ENCODE peak calls at places on chromosome 4, in four cellular contexts. One of them, this sample, is unnamed.

GRCh38 chr4:71147261-71147660 is 153.8 kb downstream of the DCK start:
- DNase-seq in K562: no peak
- DNase-seq in GM12878: no peak
- DNase-seq in HepG2: no peak
- DNase-seq in this sample: no peak

GRCh38 chr4:54165438-54165837 is 63.7 kb upstream of the PDGFRA start:
- DNase-seq in K562: no peak
- DNase-seq in GM12878: no peak
- DNase-seq in HepG2: peak
- DNase-seq in this sample: no peak

GRCh38 chr4:26885912-26886274 is 25.3 kb downstream of the STIM2 start:
- DNase-seq in K562: no peak
- DNase-seq in GM12878: peak
- DNase-seq in HepG2: no peak
- DNase-seq in this sample: no peak

GRCh38 chr4:95377511-95377910 is 171.3 kb downstream of the UNC5C start:
- DNase-seq in K562: no peak
- DNase-seq in GM12878: no peak
- DNase-seq in HepG2: no peak
- DNase-seq in this sample: no peak

GRCh38 chr4:6772223-6772928 is 10.2 kb upstream of the KIAA0232 start:
- DNase-seq in K562: no peak
- DNase-seq in GM12878: no peak
- DNase-seq in HepG2: no peak
- DNase-seq in this sample: no peak

GRCh38 chr4:185817403-185817818 is 5.4 kb upstream of the SORBS2 start:
- DNase-seq in K562: no peak
- DNase-seq in GM12878: no peak
- DNase-seq in HepG2: peak
- DNase-seq in this sample: no peak

GRCh38 chr4:33802578-33802977 is 2441.7 kb downstream of the ARAP2 start:
- DNase-seq in K562: no peak
- DNase-seq in GM12878: no peak
- DNase-seq in HepG2: no peak
- DNase-seq in this sample: no peak

GRCh38 chr4:140944539-140944938 is 188.4 kb upstream of the TBC1D9 start:
- DNase-seq in K562: no peak
- DNase-seq in GM12878: no peak
- DNase-seq in HepG2: no peak
- DNase-seq in this sample: no peak

GRCh38 chr4:176229645-176230044 is 34.3 kb upstream of the SPATA4 start:
- DNase-seq in K562: no peak
- DNase-seq in GM12878: no peak
- DNase-seq in HepG2: no peak
- DNase-seq in this sample: no peak

GRCh38 chr4:5460106-5460801 is 248.1 kb downstream of the EVC2 start:
- DNase-seq in K562: peak
- DNase-seq in GM12878: no peak
- DNase-seq in HepG2: peak
- DNase-seq in this sample: peak

GRCh38 chr4:74638689-74639088 is 155.6 kb downstream of the BTC start:
- DNase-seq in K562: no peak
- DNase-seq in GM12878: no peak
- DNase-seq in HepG2: no peak
- DNase-seq in this sample: no peak

GRCh38 chr4:83335691-83336090 is 1.0 kb upstream of the HPSE start:
- DNase-seq in K562: no peak
- DNase-seq in GM12878: no peak
- DNase-seq in HepG2: no peak
- DNase-seq in this sample: no peak

GRCh38 chr4:73653695-73654106 is 33.5 kb upstream of the RASSF6 start:
- DNase-seq in K562: peak
- DNase-seq in GM12878: peak
- DNase-seq in HepG2: peak
- DNase-seq in this sample: no peak

GRCh38 chr4:161143375-161143774 is 1020.4 kb downstream of the FSTL5 start:
- DNase-seq in K562: no peak
- DNase-seq in GM12878: no peak
- DNase-seq in HepG2: no peak
- DNase-seq in this sample: no peak

GRCh38 chr4:25861951-25862410 is 807 bp downstream of the SEL1L3 start:
- DNase-seq in K562: no peak
- DNase-seq in GM12878: no peak
- DNase-seq in HepG2: no peak
- DNase-seq in this sample: peak

GRCh38 chr4:5611656-5612187 is 96.6 kb downstream of the EVC2 start:
- DNase-seq in K562: no peak
- DNase-seq in GM12878: no peak
- DNase-seq in HepG2: no peak
- DNase-seq in this sample: no peak

GRCh38 chr4:69714086-69714485 is 46.3 kb downstream of the SULT1B1 start:
- DNase-seq in K562: no peak
- DNase-seq in GM12878: no peak
- DNase-seq in HepG2: no peak
- DNase-seq in this sample: no peak

GRCh38 chr4:53461244-53461643 is 83.8 kb downstream of the FIP1L1 start:
- DNase-seq in K562: no peak
- DNase-seq in GM12878: no peak
- DNase-seq in HepG2: no peak
- DNase-seq in this sample: no peak

GRCh38 chr4:53477038-53477565 is 99.7 kb downstream of the FIP1L1 start:
- DNase-seq in K562: no peak
- DNase-seq in GM12878: no peak
- DNase-seq in HepG2: peak
- DNase-seq in this sample: no peak

GRCh38 chr4:156408749-156409148 is 455.1 kb upstream of the CTSO start:
- DNase-seq in K562: no peak
- DNase-seq in GM12878: no peak
- DNase-seq in HepG2: no peak
- DNase-seq in this sample: no peak

GRCh38 chr4:53962516-53963225 is 101.7 kb downstream of the CHIC2 start:
- DNase-seq in K562: no peak
- DNase-seq in GM12878: no peak
- DNase-seq in HepG2: no peak
- DNase-seq in this sample: no peak

GRCh38 chr4:137755033-137755471 is 222.8 kb upstream of the PCDH18 start:
- DNase-seq in K562: no peak
- DNase-seq in GM12878: no peak
- DNase-seq in HepG2: no peak
- DNase-seq in this sample: no peak

GRCh38 chr4:173651651-173652282 is 121.7 kb upstream of the HAND2 start:
- DNase-seq in K562: no peak
- DNase-seq in GM12878: no peak
- DNase-seq in HepG2: no peak
- DNase-seq in this sample: no peak

GRCh38 chr4:173642509-173642908 is 112.5 kb upstream of the HAND2 start:
- DNase-seq in K562: no peak
- DNase-seq in GM12878: no peak
- DNase-seq in HepG2: no peak
- DNase-seq in this sample: no peak

GRCh38 chr4:173652283-173652931 is 122.4 kb upstream of the HAND2 start:
- DNase-seq in K562: no peak
- DNase-seq in GM12878: no peak
- DNase-seq in HepG2: no peak
- DNase-seq in this sample: no peak

GRCh38 chr4:173647902-173648301 is 117.9 kb upstream of the HAND2 start:
- DNase-seq in K562: no peak
- DNase-seq in GM12878: no peak
- DNase-seq in HepG2: no peak
- DNase-seq in this sample: no peak
- TF ChIP-seq CREM in K562: no peak
- TF ChIP-seq CREM in GM12878: no peak
- TF ChIP-seq CREM in HepG2: no peak
- TF ChIP-seq CREM in this sample: no peak

DNA sequence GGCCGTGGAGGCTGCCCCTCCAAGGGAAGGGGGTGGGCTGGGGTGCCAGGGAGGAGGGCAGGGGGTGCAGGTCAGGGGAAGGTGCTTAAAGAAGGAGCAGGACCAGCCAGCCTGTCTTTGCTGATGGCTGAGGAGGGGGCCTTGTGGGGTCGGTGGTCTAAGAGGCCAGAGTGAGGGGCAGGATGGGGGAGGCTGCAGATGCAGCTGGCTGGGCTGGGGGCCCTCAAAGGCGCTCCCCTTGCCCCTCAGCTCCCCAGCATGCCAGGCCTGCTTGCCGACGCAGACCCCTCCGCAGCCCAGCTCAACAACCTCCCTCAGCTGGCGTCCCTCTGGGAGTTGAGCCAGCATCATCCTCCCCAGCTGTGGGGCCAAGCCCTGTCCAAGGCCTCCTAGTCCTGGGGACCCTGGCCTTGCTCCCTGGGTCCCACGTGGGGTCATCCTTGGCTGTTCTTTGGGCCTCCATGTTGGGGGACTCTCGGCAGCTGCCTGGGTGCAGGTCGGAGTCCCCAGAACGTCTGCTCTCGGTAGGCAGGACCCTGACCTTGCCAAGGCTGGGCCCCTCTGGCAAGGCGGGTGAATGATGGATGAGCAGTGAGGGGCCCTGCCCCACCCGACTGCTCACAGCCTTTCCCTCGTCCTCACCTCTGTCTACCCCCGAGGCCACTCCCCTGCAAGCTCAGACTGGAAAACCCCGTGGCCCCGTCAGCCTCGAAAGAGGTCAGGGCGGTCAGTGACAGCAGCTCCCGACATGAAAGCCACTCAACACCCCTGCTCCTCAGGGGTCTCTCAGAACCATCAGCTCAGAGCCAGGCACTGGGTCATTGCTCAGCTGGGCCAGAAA is 119.4 kb downstream of the FAM53A start:
- DNase-seq in K562: no peak
- DNase-seq in GM12878: no peak
- DNase-seq in HepG2: no peak
- DNase-seq in this sample: no peak
- TF ChIP-seq CREM in K562: no peak
- TF ChIP-seq CREM in GM12878: no peak
- TF ChIP-seq CREM in HepG2: no peak
- TF ChIP-seq CREM in this sample: no peak

GRCh38 chr4:100009490-100009889 is 59.4 kb upstream of the H2AZ1 start:
- DNase-seq in K562: no peak
- DNase-seq in GM12878: no peak
- DNase-seq in HepG2: no peak
- DNase-seq in this sample: no peak

GRCh38 chr4:100008048-100008447 is 58.0 kb upstream of the H2AZ1 start:
- DNase-seq in K562: no peak
- DNase-seq in GM12878: no peak
- DNase-seq in HepG2: no peak
- DNase-seq in this sample: no peak
- TF ChIP-seq CREM in K562: no peak
- TF ChIP-seq CREM in GM12878: no peak
- TF ChIP-seq CREM in HepG2: no peak
- TF ChIP-seq CREM in this sample: no peak

GRCh38 chr4:143653031-143653430 is 47.4 kb downstream of the FREM3 start:
- DNase-seq in K562: no peak
- DNase-seq in GM12878: no peak
- DNase-seq in HepG2: no peak
- DNase-seq in this sample: no peak
- TF ChIP-seq CREM in K562: no peak
- TF ChIP-seq CREM in GM12878: no peak
- TF ChIP-seq CREM in HepG2: no peak
- TF ChIP-seq CREM in this sample: no peak

GRCh38 chr4:63302078-63302477 is 1107.2 kb downstream of the TECRL start:
- DNase-seq in K562: no peak
- DNase-seq in GM12878: no peak
- DNase-seq in HepG2: no peak
- DNase-seq in this sample: no peak

GRCh38 chr4:63296773-63297172 is 1112.5 kb downstream of the TECRL start:
- DNase-seq in K562: no peak
- DNase-seq in GM12878: no peak
- DNase-seq in HepG2: peak
- DNase-seq in this sample: peak
- TF ChIP-seq CREM in K562: no peak
- TF ChIP-seq CREM in GM12878: no peak
- TF ChIP-seq CREM in HepG2: no peak
- TF ChIP-seq CREM in this sample: no peak

DNA sequence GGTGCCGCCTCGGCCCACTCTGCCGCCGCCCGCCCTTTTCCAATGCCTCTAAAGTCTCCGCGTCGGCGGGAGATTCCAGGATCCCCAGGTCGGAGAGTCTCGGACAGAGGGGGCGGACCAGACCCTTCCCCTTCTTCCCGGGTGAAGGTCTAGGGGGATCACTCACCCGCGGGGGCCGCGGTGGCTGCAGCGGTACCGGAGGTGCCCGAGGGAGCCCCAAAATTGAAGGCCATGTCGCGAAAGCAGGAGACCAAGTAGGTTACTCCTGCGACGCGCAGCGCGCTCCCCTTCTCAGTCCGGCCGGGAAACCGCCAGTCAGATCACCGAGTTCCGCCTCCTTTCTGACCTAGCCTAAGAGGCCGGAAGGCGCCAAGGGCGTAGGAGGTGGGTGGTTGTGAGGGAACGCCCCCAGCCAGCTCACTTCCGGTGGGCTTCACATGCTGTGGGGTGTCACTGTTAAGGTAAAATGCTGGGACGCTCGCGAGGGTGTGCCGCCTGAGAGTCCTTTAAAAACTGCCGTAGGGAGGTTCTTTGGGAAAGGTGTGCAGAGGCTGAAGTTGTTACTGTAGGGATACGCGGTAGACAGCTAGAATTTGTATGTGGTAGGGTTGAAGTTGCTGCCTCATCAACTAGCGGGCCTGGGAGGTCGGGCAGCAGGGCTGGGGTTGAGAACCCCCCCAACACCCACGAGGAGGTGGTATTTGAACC is at the start of gene NUP54:
- DNase-seq in K562: peak
- DNase-seq in GM12878: peak
- DNase-seq in HepG2: peak
- DNase-seq in this sample: peak
- TF ChIP-seq CREM in K562: peak
- TF ChIP-seq CREM in GM12878: peak
- TF ChIP-seq CREM in HepG2: no peak
- TF ChIP-seq CREM in this sample: peak

DNA sequence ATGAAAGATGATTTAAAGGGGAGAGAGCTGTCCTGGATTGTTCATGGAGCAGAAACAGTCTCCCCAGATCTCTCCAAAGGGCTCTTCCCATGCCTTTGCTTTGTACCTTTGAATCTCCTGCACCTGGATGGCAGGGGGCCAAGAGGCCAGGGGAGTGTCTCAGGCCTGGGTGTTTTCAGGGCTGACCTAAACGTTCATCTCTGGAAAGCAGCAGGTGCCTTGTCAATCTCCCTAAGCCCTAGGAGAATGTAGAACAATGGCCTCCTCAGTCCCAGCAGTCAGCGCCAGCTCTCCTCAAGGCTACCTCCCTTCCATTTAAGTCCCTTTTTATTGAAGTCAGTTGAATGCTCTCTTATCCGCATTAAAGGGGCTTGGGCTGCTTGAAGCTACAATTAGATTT is 31.2 kb upstream of the NSUN7 start:
- DNase-seq in K562: no peak
- DNase-seq in GM12878: no peak
- DNase-seq in HepG2: no peak
- DNase-seq in this sample: peak
- TF ChIP-seq CREM in K562: no peak
- TF ChIP-seq CREM in GM12878: no peak
- TF ChIP-seq CREM in HepG2: no peak
- TF ChIP-seq CREM in this sample: no peak

DNA sequence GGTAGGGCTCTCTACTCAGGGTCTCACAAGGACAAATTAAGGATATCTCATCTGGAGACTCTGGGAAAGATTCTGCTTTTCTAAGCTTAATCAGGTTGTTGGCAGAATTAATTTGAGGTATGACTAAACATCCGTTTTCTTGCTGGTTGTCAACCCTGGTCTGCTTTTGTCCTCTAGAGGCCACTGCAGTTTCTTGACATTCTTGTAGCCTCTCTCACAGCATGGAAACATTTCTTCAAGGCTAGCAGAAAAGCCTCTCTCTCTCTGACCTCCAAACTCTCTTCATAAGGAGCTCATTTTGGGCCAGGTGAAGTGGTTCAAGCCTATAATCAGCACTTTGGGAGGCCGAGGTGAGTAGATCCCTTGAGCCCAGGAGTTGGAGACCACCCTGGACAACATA is 749.5 kb upstream of the PCDH7 start:
- DNase-seq in K562: no peak
- DNase-seq in GM12878: no peak
- DNase-seq in HepG2: no peak
- DNase-seq in this sample: no peak
- TF ChIP-seq CREM in K562: no peak
- TF ChIP-seq CREM in GM12878: no peak
- TF ChIP-seq CREM in HepG2: no peak
- TF ChIP-seq CREM in this sample: no peak